ENCODE peak calls at places on chromosomes 11 and 22, in seven cellular contexts. W is right atrium auricular region, Y is brain microvascular endothelial cell, P is Karpas-422, R is psoas muscle, X is RWPE2, O is foreskin keratinocyte. S is an unnamed sample.

GRCh38 chr11:63491614-63492372 is 826 bp upstream of the PLAAT5 start:
- DNase-seq in W (no peak), O (no peak), X (no peak), Y (peak), P (no peak), R (no peak), S (no peak)

GRCh38 chr11:46407635-46408034 is 16.1 kb upstream of the CHRM4 start:
- DNase-seq in X (no peak), P (no peak), R (no peak), Y (no peak), W (no peak), O (no peak), S (no peak)

GRCh38 chr11:95187730-95188129 is 43.3 kb downstream of the SESN3 start:
- DNase-seq in O (no peak), W (no peak), R (no peak), Y (no peak), X (no peak), P (no peak), S (no peak)

GRCh38 chr11:3902441-3902840 is 47.0 kb downstream of the STIM1 start:
- DNase-seq in X (no peak), O (no peak), R (no peak), W (no peak), Y (no peak), P (no peak), S (no peak)

GRCh38 chr11:47725445-47726442 is 10.6 kb upstream of the AGBL2 start:
- DNase-seq in Y (no peak), W (no peak), O (no peak), R (no peak), X (no peak), P (no peak), S (no peak)

GRCh38 chr22:35590634-35591295 is 26.4 kb downstream of the MB start:
- DNase-seq in Y (no peak), P (no peak), W (no peak), X (no peak), O (no peak), R (peak), S (no peak)

GRCh38 chr22:24994070-24994763 is 41.7 kb downstream of the KIAA1671 start:
- DNase-seq in R (no peak), Y (no peak), O (peak), X (peak), W (no peak), P (no peak), S (no peak)

GRCh38 chr11:46361283-46362145 is 14.3 kb downstream of the DGKZ start:
- DNase-seq in W (peak), X (no peak), P (peak), R (peak), O (no peak), Y (peak), S (peak)

GRCh38 chr11:36148701-36149100 is 140.5 kb downstream of the COMMD9 start:
- DNase-seq in P (no peak), Y (no peak), R (no peak), X (no peak), W (no peak), O (no peak), S (no peak)

GRCh38 chr11:128294001-128294684 is 293.2 kb downstream of the ETS1 start:
- DNase-seq in O (no peak), Y (no peak), P (no peak), W (no peak), R (no peak), X (no peak), S (no peak)

GRCh38 chr11:58567889-58568512 is 7.7 kb downstream of the LPXN start:
- DNase-seq in Y (peak), P (peak), X (no peak), R (peak), W (no peak), O (peak), S (peak)

GRCh38 chr11:86537541-86538222 is 134.7 kb downstream of the ME3 start:
- DNase-seq in X (no peak), O (no peak), Y (peak), P (peak), W (no peak), R (no peak), S (no peak)

GRCh38 chr22:38927033-38927789 is 30.2 kb upstream of the APOBEC3A start:
- DNase-seq in R (peak), W (peak), X (no peak), O (no peak), Y (peak), P (peak), S (peak)

GRCh38 chr11:107777094-107777493 is 65.2 kb upstream of the SLN start:
- DNase-seq in Y (no peak), O (no peak), R (no peak), W (no peak), P (no peak), X (no peak), S (no peak)

GRCh38 chr11:126304457-126305072 is 705 bp downstream of the DCPS start:
- DNase-seq in Y (no peak), R (no peak), O (no peak), W (no peak), X (no peak), P (peak), S (no peak)

GRCh38 chr11:62120001-62120400 is 3.8 kb upstream of the INCENP start:
- DNase-seq in W (no peak), P (no peak), O (no peak), R (no peak), X (no peak), Y (no peak), S (no peak)

GRCh38 chr22:35349368-35349703 is 31.6 kb upstream of the HMOX1 start:
- DNase-seq in R (no peak), P (no peak), X (no peak), O (no peak), W (no peak), Y (no peak), S (no peak)

GRCh38 chr22:39528681-39529486 is 3.7 kb downstream of the RPS19BP1 start:
- DNase-seq in O (peak), X (peak), R (peak), Y (peak), W (peak), P (peak), S (peak)

GRCh38 chr11:73281796-73282660 is 9.9 kb downstream of the P2RY6 start:
- DNase-seq in O (no peak), W (no peak), R (no peak), Y (no peak), P (no peak), X (no peak), S (no peak)

GRCh38 chr11:67117667-67118058 is 1.4 kb upstream of the KDM2A start:
- DNase-seq in P (no peak), R (peak), W (no peak), O (no peak), Y (no peak), X (no peak), S (peak)

GRCh38 chr11:43282607-43283440 is 29.0 kb upstream of the API5 start:
- DNase-seq in R (no peak), Y (peak), X (no peak), O (no peak), P (peak), W (no peak), S (no peak)

DNA sequence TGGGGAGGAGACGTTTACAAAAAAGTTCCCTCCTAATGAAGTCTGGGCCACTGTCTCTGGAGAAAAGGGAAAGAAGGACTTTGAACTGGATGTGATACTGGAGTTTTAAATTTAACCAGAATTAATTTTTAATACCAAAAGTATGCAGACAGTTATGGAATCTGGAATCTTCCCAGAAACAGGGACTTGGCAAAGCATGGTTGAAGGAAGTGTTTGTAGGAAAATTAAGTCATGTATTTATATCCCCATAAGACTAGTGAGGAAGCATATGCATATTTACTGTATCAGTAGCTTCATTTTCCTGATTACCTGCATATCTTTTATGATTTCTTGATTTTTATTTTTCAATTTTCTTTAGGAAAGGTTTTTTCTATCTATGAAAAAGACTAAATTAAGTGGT is 215.5 kb downstream of the TTC28 start:
- DNase-seq in P (no peak), O (no peak), X (no peak), W (no peak), Y (no peak), R (no peak), S (no peak)
- H3K27ac ChIP-seq in P (no peak), O (no peak), X (no peak), W (no peak), Y (no peak), R (no peak), S (no peak)

GRCh38 chr11:6320411-6321207 is at the start of gene CAVIN3:
- DNase-seq in P (no peak), X (peak), O (peak), W (peak), R (peak), Y (peak), S (no peak)
- H3K27ac ChIP-seq in P (no peak), X (peak), O (peak), W (peak), R (peak), Y (peak), S (peak)

GRCh38 chr22:45993143-45993692 is 16.3 kb upstream of the WNT7B start:
- DNase-seq in X (no peak), O (no peak), P (no peak), W (no peak), Y (no peak), R (no peak), S (no peak)
- H3K27ac ChIP-seq in X (no peak), O (no peak), P (no peak), W (no peak), Y (no peak), R (no peak), S (no peak)

GRCh38 chr11:129391350-129391749 is 15.7 kb downstream of the BARX2 start:
- DNase-seq in R (no peak), O (no peak), Y (no peak), P (no peak), W (no peak), X (no peak), S (no peak)
- H3K27ac ChIP-seq in R (no peak), O (no peak), Y (no peak), P (no peak), W (no peak), X (no peak), S (no peak)

GRCh38 chr11:123137496-123138270 is 57.4 kb downstream of the CLMP start:
- DNase-seq in W (peak), P (no peak), X (no peak), O (no peak), R (peak), Y (peak), S (no peak)

GRCh38 chr11:123132881-123133280 is 62.2 kb downstream of the CLMP start:
- DNase-seq in W (no peak), R (no peak), O (no peak), X (no peak), Y (no peak), P (no peak), S (no peak)

GRCh38 chr11:123139206-123139605 is 55.8 kb downstream of the CLMP start:
- DNase-seq in W (no peak), Y (no peak), X (no peak), R (no peak), P (no peak), O (no peak), S (no peak)

GRCh38 chr11:123135863-123136446 is 59.1 kb downstream of the CLMP start:
- DNase-seq in R (no peak), W (peak), X (no peak), O (no peak), Y (no peak), P (no peak), S (no peak)
- H3K27ac ChIP-seq in R (no peak), W (peak), X (no peak), O (no peak), Y (no peak), P (no peak), S (no peak)

GRCh38 chr11:121699801-121700200 is 247.0 kb upstream of the SORL1-AS1 start:
- DNase-seq in Y (no peak), R (no peak), O (no peak), X (no peak), P (no peak), W (no peak), S (no peak)

GRCh38 chr11:121703166-121703565 is 250.4 kb upstream of the SORL1-AS1 start:
- DNase-seq in W (no peak), O (no peak), P (no peak), X (no peak), Y (no peak), R (no peak), S (no peak)

GRCh38 chr11:121696177-121696863 is 243.6 kb upstream of the SORL1-AS1 start:
- DNase-seq in X (no peak), W (no peak), R (no peak), O (no peak), Y (no peak), P (no peak), S (peak)

GRCh38 chr11:121696947-121697346 is 244.2 kb upstream of the SORL1-AS1 start:
- DNase-seq in R (no peak), P (no peak), Y (no peak), W (no peak), X (no peak), O (no peak), S (no peak)

DNA sequence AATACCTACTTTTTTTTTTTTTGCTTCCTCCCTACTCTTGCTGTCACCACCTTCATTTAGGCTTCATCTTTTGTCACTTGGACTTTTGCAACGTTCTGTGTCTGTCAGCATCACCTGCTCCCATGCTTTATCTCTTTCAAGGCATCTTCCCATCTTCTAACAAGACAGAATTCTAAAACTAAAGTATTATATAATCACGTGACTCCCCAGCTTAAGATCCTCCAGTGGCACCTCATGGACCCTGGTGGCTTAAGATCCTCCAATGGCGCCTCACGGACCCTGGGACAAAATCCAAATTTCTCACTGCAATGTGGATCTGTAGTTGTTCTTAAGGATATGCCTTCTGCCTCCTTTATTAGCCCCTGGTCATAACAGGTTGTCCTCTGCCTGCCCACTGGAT is 248.2 kb upstream of the SORL1-AS1 start:
- DNase-seq in W (no peak), O (no peak), P (no peak), X (no peak), R (no peak), Y (no peak), S (no peak)
- H3K27ac ChIP-seq in W (no peak), O (no peak), P (no peak), X (no peak), R (no peak), Y (no peak), S (no peak)

GRCh38 chr11:24842308-24842707 is 345.5 kb downstream of the LUZP2 start:
- DNase-seq in R (no peak), P (no peak), Y (no peak), W (no peak), X (no peak), O (no peak), S (no peak)
- H3K27ac ChIP-seq in R (no peak), P (no peak), Y (no peak), W (no peak), X (no peak), O (no peak), S (no peak)

DNA sequence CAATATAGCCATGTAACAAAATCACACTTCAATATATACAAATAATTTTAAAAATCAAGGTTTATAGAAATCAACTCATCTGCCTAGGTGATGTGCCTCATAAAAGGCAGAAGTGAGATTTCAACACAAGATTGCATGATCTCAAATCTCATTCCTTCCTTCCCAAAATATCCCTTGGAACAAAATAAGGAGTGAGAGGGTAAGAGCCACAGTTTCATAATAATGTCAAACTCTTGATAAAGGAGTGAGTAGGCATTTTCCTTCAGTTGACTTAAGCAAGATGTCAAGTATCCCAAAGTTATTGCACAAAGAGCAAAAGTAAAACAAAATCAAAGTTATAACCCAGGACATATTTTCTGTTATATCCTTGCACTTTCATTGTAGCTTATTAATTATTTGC is 81.3 kb downstream of the C22orf31 start:
- DNase-seq in R (no peak), Y (no peak), W (no peak), X (no peak), O (no peak), P (no peak), S (no peak)
- H3K27ac ChIP-seq in R (peak), Y (no peak), W (no peak), X (no peak), O (no peak), P (no peak), S (no peak)

DNA sequence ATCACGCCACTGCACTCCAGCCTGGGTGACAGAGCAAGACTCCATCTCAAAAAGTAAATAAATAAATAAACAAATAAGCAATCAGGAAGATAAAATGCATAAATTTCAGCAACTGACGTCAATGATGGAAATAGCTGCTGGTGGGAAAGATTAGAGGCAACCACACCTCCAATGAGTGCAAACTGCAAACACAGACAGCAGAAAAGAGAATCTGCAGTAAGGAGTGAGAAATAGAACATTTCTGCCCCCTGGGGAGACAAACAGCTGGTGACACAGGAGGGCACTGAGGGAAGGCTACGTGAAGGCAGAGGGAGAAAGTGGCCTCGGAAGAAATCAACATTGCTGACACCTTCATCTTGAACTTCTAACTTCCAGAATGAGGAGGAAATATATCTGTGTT is 6.5 kb downstream of the PI4KA start:
- DNase-seq in X (no peak), W (no peak), P (peak), Y (no peak), R (no peak), O (no peak), S (no peak)
- H3K27ac ChIP-seq in X (no peak), W (peak), P (no peak), Y (no peak), R (no peak), O (no peak), S (no peak)

GRCh38 chr11:18492888-18493287 is 33.9 kb downstream of the TSG101 start:
- DNase-seq in W (no peak), X (no peak), R (no peak), O (no peak), Y (no peak), P (peak), S (no peak)

GRCh38 chr11:18498039-18498438 is 28.7 kb downstream of the TSG101 start:
- DNase-seq in Y (no peak), X (no peak), P (no peak), O (no peak), W (no peak), R (no peak), S (no peak)

GRCh38 chr11:18495703-18496102 is 31.0 kb downstream of the TSG101 start:
- DNase-seq in W (no peak), O (no peak), R (no peak), Y (no peak), P (no peak), X (no peak), S (no peak)

GRCh38 chr11:18493310-18493709 is 33.4 kb downstream of the TSG101 start:
- DNase-seq in W (no peak), R (no peak), P (no peak), X (no peak), O (no peak), Y (no peak), S (no peak)

GRCh38 chr11:18495268-18495667 is 31.5 kb downstream of the TSG101 start:
- DNase-seq in X (no peak), W (no peak), O (no peak), R (no peak), P (peak), Y (no peak), S (no peak)
- H3K27ac ChIP-seq in X (no peak), W (no peak), O (no peak), R (no peak), P (no peak), Y (no peak), S (no peak)

S was measured in substantia nigra.